ENCODE peak calls at places on chromosomes 4 and X, in nine cellular contexts. U is mucosa of descending colon, K is T-cell, D is pancreas, H is iPS DF 6.9, O is epithelial cell of prostate, E is EL, I is fibroblast of the aortic adventitia, X is HCEC 1CT. W is an unnamed sample.

GRCh38 chr4:159829184-159829583 is 726.3 kb downstream of the RAPGEF2 start:
- DNase-seq in U (no peak), K (no peak), D (no peak), H (no peak), O (no peak), E (no peak), I (no peak), X (no peak), W (no peak)

GRCh38 chr4:94488667-94489066 is 36.9 kb downstream of the PDLIM5 start:
- DNase-seq in U (no peak), K (no peak), D (no peak), H (no peak), O (peak; percentile 88), E (peak; percentile 92), I (no peak), X (peak; percentile 58), W (no peak)

GRCh38 chr4:182975806-182976205 is 58.6 kb upstream of the DCTD start:
- DNase-seq in U (no peak), K (no peak), D (no peak), H (no peak), O (peak; percentile 84), E (peak; percentile 90), I (peak; percentile 78), X (peak; percentile 66), W (no peak)

GRCh38 chr4:71195932-71196331 is 142.9 kb upstream of the SLC4A4 start:
- DNase-seq in U (no peak), K (no peak), D (no peak), H (no peak), O (no peak), E (peak; percentile 92), I (peak; percentile 59), X (peak; percentile 57), W (no peak)

GRCh38 chrX:49282647-49283011 is 13.0 kb downstream of the PPP1R3F start:
- DNase-seq in U (no peak), K (no peak), D (no peak), H (no peak), O (no peak), E (no peak), I (peak; percentile 44), X (no peak), W (no peak)

GRCh38 chr4:57053508-57053907 is 56.7 kb downstream of the IGFBP7 start:
- DNase-seq in U (no peak), K (no peak), D (peak; percentile 13), H (no peak), O (peak; percentile 66), E (peak; percentile 13), I (peak; percentile 82), X (no peak), W (no peak)

GRCh38 chrX:136542281-136542680 is 10.3 kb downstream of the VGLL1 start:
- DNase-seq in U (no peak), K (no peak), D (no peak), H (no peak), O (no peak), E (no peak), I (no peak), X (no peak), W (no peak)

GRCh38 chr4:5037553-5038551 is 13.4 kb upstream of the STK32B start:
- DNase-seq in U (peak; percentile 21), K (no peak), D (no peak), H (no peak), O (peak; percentile 92), E (peak; percentile 99), I (peak; percentile 91), X (peak; percentile 70), W (no peak)

GRCh38 chrX:129648514-129649267 is 6.1 kb downstream of the APLN start:
- DNase-seq in U (no peak), K (no peak), D (no peak), H (no peak), O (no peak), E (no peak), I (no peak), X (no peak), W (no peak)

GRCh38 chrX:33211356-33212254 is at the start of gene DMD:
- DNase-seq in U (peak; percentile 13), K (no peak), D (peak; percentile 8), H (no peak), O (no peak), E (no peak), I (peak; percentile 88), X (peak; percentile 89), W (peak; percentile 45)

GRCh38 chrX:84046403-84046984 is 141.5 kb downstream of the RPS6KA6 start:
- DNase-seq in U (peak; percentile 5), K (no peak), D (no peak), H (peak; percentile 11), O (peak; percentile 2), E (peak; percentile 29), I (peak; percentile 19), X (peak; percentile 13), W (no peak)

GRCh38 chr4:99856166-99856565 is 38.1 kb downstream of the LAMTOR3 start:
- DNase-seq in U (no peak), K (no peak), D (no peak), H (no peak), O (no peak), E (peak; percentile 33), I (peak; percentile 33), X (peak; percentile 27), W (no peak)

GRCh38 chr4:112852586-112852985 is 196.9 kb upstream of the ANK2 start:
- DNase-seq in U (no peak), K (no peak), D (no peak), H (no peak), O (no peak), E (no peak), I (no peak), X (no peak), W (no peak)

GRCh38 chr4:109026588-109026987 is 263.7 kb upstream of the ETNPPL start:
- DNase-seq in U (no peak), K (no peak), D (no peak), H (no peak), O (no peak), E (peak; percentile 14), I (no peak), X (no peak), W (no peak)

GRCh38 chr4:76984788-76985211 is 35.2 kb downstream of the SEPTIN11 start:
- DNase-seq in U (peak; percentile 46), K (no peak), D (no peak), H (no peak), O (no peak), E (peak; percentile 99), I (peak; percentile 100), X (peak; percentile 96), W (peak; percentile 65)

GRCh38 chr4:11455201-11455835 is 26.6 kb upstream of the HS3ST1 start:
- DNase-seq in U (peak; percentile 66), K (no peak), D (no peak), H (no peak), O (no peak), E (no peak), I (no peak), X (no peak), W (no peak)

GRCh38 chr4:148503681-148504080 is 61.5 kb upstream of the NR3C2 start:
- DNase-seq in U (no peak), K (no peak), D (no peak), H (no peak), O (no peak), E (no peak), I (no peak), X (no peak), W (no peak)

GRCh38 chrX:68717663-68718442 is 70.4 kb downstream of the STARD8 start:
- DNase-seq in U (no peak), K (no peak), D (no peak), H (no peak), O (no peak), E (no peak), I (no peak), X (no peak), W (no peak)

GRCh38 chrX:151402719-151403390 is 5.8 kb downstream of the VMA21 start:
- DNase-seq in U (no peak), K (no peak), D (peak; percentile 66), H (no peak), O (no peak), E (no peak), I (no peak), X (no peak), W (no peak)

GRCh38 chr4:90127223-90127705 is at the start of gene CCSER1:
- DNase-seq in U (peak; percentile 80), K (peak; percentile 24), D (peak; percentile 81), H (no peak), O (no peak), E (no peak), I (peak; percentile 4), X (no peak), W (peak; percentile 63)

GRCh38 chr4:19429684-19430083 is 822.0 kb upstream of the SLIT2 start:
- DNase-seq in U (no peak), K (no peak), D (no peak), H (peak; percentile 31), O (no peak), E (no peak), I (no peak), X (no peak), W (no peak)

GRCh38 chr4:102868153-102868781 is 525 bp upstream of the CISD2 start:
- DNase-seq in U (peak; percentile 41), K (no peak), D (no peak), H (no peak), O (no peak), E (no peak), I (no peak), X (no peak), W (no peak)

GRCh38 chr4:4590496-4590895 is 48.6 kb upstream of the STX18 start:
- DNase-seq in U (no peak), K (no peak), D (no peak), H (no peak), O (no peak), E (peak; percentile 39), I (peak; percentile 62), X (peak; percentile 61), W (no peak)

GRCh38 chr4:168893807-168894206 is 116.2 kb downstream of the CBR4 start:
- DNase-seq in U (no peak), K (no peak), D (no peak), H (no peak), O (no peak), E (no peak), I (no peak), X (no peak), W (no peak)

GRCh38 chr4:3286335-3287175 is 6.3 kb upstream of the RGS12 start:
- DNase-seq in U (no peak), K (no peak), D (no peak), H (no peak), O (no peak), E (no peak), I (no peak), X (no peak), W (no peak)

GRCh38 chr4:182163180-182163579 is 80.0 kb upstream of the TENM3 start:
- DNase-seq in U (no peak), K (no peak), D (no peak), H (no peak), O (no peak), E (no peak), I (no peak), X (no peak), W (no peak)

GRCh38 chr4:159547645-159548308 is 444.9 kb downstream of the RAPGEF2 start:
- DNase-seq in U (no peak), K (no peak), D (no peak), H (no peak), O (no peak), E (no peak), I (peak; percentile 17), X (peak; percentile 11), W (no peak)

GRCh38 chr4:136863756-136864155 is 668.5 kb downstream of the PCDH18 start:
- DNase-seq in U (no peak), K (no peak), D (no peak), H (no peak), O (no peak), E (peak; percentile 3), I (peak; percentile 27), X (no peak), W (no peak)

W was measured in mucosa of gallbladder.